ENCODE peak calls at places on chromosomes 7 and 10, in seven cellular contexts. One of them, this sample, is unnamed.

GRCh38 chr10:29734980-29735627 is 100.3 kb upstream of the SVIL start:
- DNase-seq in small intestine: peak; percentile 61
- DNase-seq in heart right ventricle: peak; percentile 78
- DNase-seq in PC-9: peak; percentile 47
- DNase-seq in ovary: peak; percentile 66
- DNase-seq in right cardiac atrium: peak; percentile 91
- DNase-seq in lower lobe of right lung: peak; percentile 89
- DNase-seq in this sample: peak; percentile 69

GRCh38 chr7:70338061-70338460 is 739.8 kb downstream of the AUTS2 start:
- DNase-seq in lower lobe of right lung: no peak
- DNase-seq in right cardiac atrium: no peak
- DNase-seq in small intestine: no peak
- DNase-seq in heart right ventricle: no peak
- DNase-seq in PC-9: no peak
- DNase-seq in ovary: no peak
- DNase-seq in this sample: no peak

GRCh38 chr10:101768791-101769170 is 7.1 kb downstream of the FGF8 start:
- DNase-seq in right cardiac atrium: no peak
- DNase-seq in PC-9: no peak
- DNase-seq in heart right ventricle: no peak
- DNase-seq in ovary: no peak
- DNase-seq in lower lobe of right lung: no peak
- DNase-seq in small intestine: no peak
- DNase-seq in this sample: no peak

GRCh38 chr10:22461891-22462290 is 116.6 kb downstream of the SPAG6 start:
- DNase-seq in PC-9: no peak
- DNase-seq in ovary: no peak
- DNase-seq in right cardiac atrium: no peak
- DNase-seq in lower lobe of right lung: no peak
- DNase-seq in small intestine: no peak
- DNase-seq in heart right ventricle: no peak
- DNase-seq in this sample: no peak

GRCh38 chr7:128911441-128912031 is 1.0 kb upstream of the KCP start:
- DNase-seq in small intestine: no peak
- DNase-seq in right cardiac atrium: peak; percentile 69
- DNase-seq in lower lobe of right lung: no peak
- DNase-seq in heart right ventricle: peak; percentile 29
- DNase-seq in ovary: no peak
- DNase-seq in PC-9: no peak
- DNase-seq in this sample: no peak

GRCh38 chr7:158595068-158595467 is 7.4 kb upstream of the PTPRN2 start:
- DNase-seq in ovary: no peak
- DNase-seq in lower lobe of right lung: no peak
- DNase-seq in PC-9: no peak
- DNase-seq in small intestine: no peak
- DNase-seq in right cardiac atrium: no peak
- DNase-seq in heart right ventricle: no peak
- DNase-seq in this sample: no peak

GRCh38 chr7:111012799-111013675 is 77.9 kb upstream of the LRRN3 start:
- DNase-seq in PC-9: no peak
- DNase-seq in small intestine: peak; percentile 28
- DNase-seq in lower lobe of right lung: peak; percentile 45
- DNase-seq in right cardiac atrium: no peak
- DNase-seq in heart right ventricle: no peak
- DNase-seq in ovary: no peak
- DNase-seq in this sample: no peak

GRCh38 chr7:66921396-66921917 is 432 bp downstream of the TMEM248 start:
- DNase-seq in PC-9: no peak
- DNase-seq in right cardiac atrium: peak; percentile 68
- DNase-seq in ovary: peak; percentile 63
- DNase-seq in lower lobe of right lung: no peak
- DNase-seq in small intestine: no peak
- DNase-seq in heart right ventricle: peak; percentile 58
- DNase-seq in this sample: no peak

GRCh38 chr7:109387530-109387929 is 817.9 kb downstream of the DNAJB9 start:
- DNase-seq in small intestine: no peak
- DNase-seq in ovary: no peak
- DNase-seq in PC-9: no peak
- DNase-seq in heart right ventricle: no peak
- DNase-seq in lower lobe of right lung: no peak
- DNase-seq in right cardiac atrium: peak; percentile 41
- DNase-seq in this sample: no peak

GRCh38 chr10:86556933-86557649 is 35.5 kb upstream of the WAPL start:
- DNase-seq in lower lobe of right lung: no peak
- DNase-seq in heart right ventricle: no peak
- DNase-seq in right cardiac atrium: no peak
- DNase-seq in small intestine: no peak
- DNase-seq in ovary: no peak
- DNase-seq in PC-9: no peak
- DNase-seq in this sample: no peak

GRCh38 chr7:24922099-24922773 is 57.7 kb downstream of the OSBPL3 start:
- DNase-seq in PC-9: no peak
- DNase-seq in heart right ventricle: no peak
- DNase-seq in lower lobe of right lung: no peak
- DNase-seq in small intestine: no peak
- DNase-seq in ovary: no peak
- DNase-seq in right cardiac atrium: no peak
- DNase-seq in this sample: no peak

GRCh38 chr10:62655337-62655994 is 149.1 kb upstream of the ADO start:
- DNase-seq in lower lobe of right lung: no peak
- DNase-seq in right cardiac atrium: no peak
- DNase-seq in small intestine: no peak
- DNase-seq in ovary: no peak
- DNase-seq in heart right ventricle: no peak
- DNase-seq in PC-9: no peak
- DNase-seq in this sample: no peak
- H3K4me1 ChIP-seq in lower lobe of right lung: no peaks in the 10 kb centered on the region
- H3K4me1 ChIP-seq in right cardiac atrium: no peaks in the 10 kb centered on the region
- H3K4me1 ChIP-seq in small intestine: no peaks in the 10 kb centered on the region
- H3K4me1 ChIP-seq in ovary: no peaks in the 10 kb centered on the region
- H3K4me1 ChIP-seq in heart right ventricle: no peaks in the 10 kb centered on the region
- H3K4me1 ChIP-seq in PC-9: no peaks in the 10 kb centered on the region
- H3K4me1 ChIP-seq in this sample: no peaks in the 10 kb centered on the region

GRCh38 chr7:78127009-78127408 is 328.4 kb downstream of the PHTF2 start:
- DNase-seq in heart right ventricle: no peak
- DNase-seq in right cardiac atrium: no peak
- DNase-seq in lower lobe of right lung: no peak
- DNase-seq in ovary: no peak
- DNase-seq in small intestine: no peak
- DNase-seq in PC-9: no peak
- DNase-seq in this sample: no peak
- H3K4me1 ChIP-seq in heart right ventricle: no peaks in the 10 kb centered on the region
- H3K4me1 ChIP-seq in right cardiac atrium: no peaks in the 10 kb centered on the region
- H3K4me1 ChIP-seq in lower lobe of right lung: no peaks in the 10 kb centered on the region
- H3K4me1 ChIP-seq in ovary: no peaks in the 10 kb centered on the region
- H3K4me1 ChIP-seq in small intestine: no peaks in the 10 kb centered on the region
- H3K4me1 ChIP-seq in PC-9: no peaks in the 10 kb centered on the region
- H3K4me1 ChIP-seq in this sample: no peaks in the 10 kb centered on the region

DNA sequence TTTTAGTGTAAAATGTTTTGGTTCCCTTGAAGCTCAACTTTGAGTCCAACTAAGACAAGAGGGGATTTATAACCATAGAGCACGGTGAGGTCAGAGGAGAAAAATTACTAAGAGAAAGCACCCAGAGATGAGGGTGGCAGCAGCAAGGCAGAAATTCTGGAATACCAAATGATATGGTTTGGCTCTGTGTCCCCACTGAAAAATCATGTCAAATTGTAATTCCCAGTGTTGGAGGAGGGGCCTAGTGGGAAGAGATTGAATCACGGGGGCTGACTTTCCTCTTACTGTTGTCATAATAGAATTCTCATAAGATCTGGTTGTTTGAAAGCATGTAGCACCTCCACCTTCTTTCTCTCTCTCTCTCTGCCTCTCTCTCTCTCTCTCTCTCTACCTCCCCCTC is 19.4 kb upstream of the AKR1C1 start:
- DNase-seq in PC-9: no peak
- DNase-seq in heart right ventricle: no peak
- DNase-seq in small intestine: no peak
- DNase-seq in ovary: no peak
- DNase-seq in lower lobe of right lung: no peak
- DNase-seq in right cardiac atrium: no peak
- DNase-seq in this sample: no peak
- H3K4me1 ChIP-seq in PC-9: peaks cover 90% of the 10 kb centered on the region
- H3K4me1 ChIP-seq in heart right ventricle: peaks cover 34% of the 10 kb centered on the region
- H3K4me1 ChIP-seq in small intestine: peaks cover 1% of the 10 kb centered on the region
- H3K4me1 ChIP-seq in ovary: peaks cover 4% of the 10 kb centered on the region
- H3K4me1 ChIP-seq in lower lobe of right lung: peaks cover 37% of the 10 kb centered on the region
- H3K4me1 ChIP-seq in right cardiac atrium: no peaks in the 10 kb centered on the region
- H3K4me1 ChIP-seq in this sample: peaks cover 40% of the 10 kb centered on the region

GRCh38 chr7:10998984-10999757 is 25.5 kb downstream of the PHF14 start:
- DNase-seq in heart right ventricle: no peak
- DNase-seq in right cardiac atrium: no peak
- DNase-seq in small intestine: no peak
- DNase-seq in PC-9: no peak
- DNase-seq in ovary: no peak
- DNase-seq in lower lobe of right lung: no peak
- DNase-seq in this sample: no peak
- H3K4me1 ChIP-seq in heart right ventricle: no peaks in the 10 kb centered on the region
- H3K4me1 ChIP-seq in right cardiac atrium: no peaks in the 10 kb centered on the region
- H3K4me1 ChIP-seq in small intestine: no peaks in the 10 kb centered on the region
- H3K4me1 ChIP-seq in PC-9: no peaks in the 10 kb centered on the region
- H3K4me1 ChIP-seq in ovary: no peaks in the 10 kb centered on the region
- H3K4me1 ChIP-seq in lower lobe of right lung: no peaks in the 10 kb centered on the region
- H3K4me1 ChIP-seq in this sample: no peaks in the 10 kb centered on the region

GRCh38 chr10:11177926-11178453 is 160.3 kb downstream of the CELF2 start:
- DNase-seq in small intestine: no peak
- DNase-seq in PC-9: no peak
- DNase-seq in ovary: no peak
- DNase-seq in right cardiac atrium: peak; percentile 71
- DNase-seq in heart right ventricle: no peak
- DNase-seq in lower lobe of right lung: peak; percentile 51
- DNase-seq in this sample: no peak

GRCh38 chr10:11179231-11180105 is 161.8 kb downstream of the CELF2 start:
- DNase-seq in right cardiac atrium: no peak
- DNase-seq in small intestine: no peak
- DNase-seq in heart right ventricle: no peak
- DNase-seq in ovary: no peak
- DNase-seq in lower lobe of right lung: no peak
- DNase-seq in PC-9: no peak
- DNase-seq in this sample: no peak

GRCh38 chr10:11178606-11179221 is 161.0 kb downstream of the CELF2 start:
- DNase-seq in PC-9: no peak
- DNase-seq in right cardiac atrium: peak; percentile 83
- DNase-seq in lower lobe of right lung: peak; percentile 61
- DNase-seq in heart right ventricle: peak; percentile 61
- DNase-seq in small intestine: peak; percentile 71
- DNase-seq in ovary: no peak
- DNase-seq in this sample: no peak

GRCh38 chr10:11175823-11176243 is 158.2 kb downstream of the CELF2 start:
- DNase-seq in small intestine: peak; percentile 23
- DNase-seq in lower lobe of right lung: no peak
- DNase-seq in right cardiac atrium: no peak
- DNase-seq in ovary: no peak
- DNase-seq in PC-9: no peak
- DNase-seq in heart right ventricle: no peak
- DNase-seq in this sample: no peak

GRCh38 chr10:11176746-11177145 is 159.1 kb downstream of the CELF2 start:
- DNase-seq in PC-9: no peak
- DNase-seq in ovary: no peak
- DNase-seq in right cardiac atrium: no peak
- DNase-seq in heart right ventricle: no peak
- DNase-seq in lower lobe of right lung: no peak
- DNase-seq in small intestine: peak; percentile 44
- DNase-seq in this sample: no peak
- H3K4me1 ChIP-seq in PC-9: no peaks in the 10 kb centered on the region
- H3K4me1 ChIP-seq in ovary: peaks cover 13% of the 10 kb centered on the region
- H3K4me1 ChIP-seq in right cardiac atrium: peaks cover 13% of the 10 kb centered on the region
- H3K4me1 ChIP-seq in heart right ventricle: peaks cover 91% of the 10 kb centered on the region
- H3K4me1 ChIP-seq in lower lobe of right lung: peaks cover 88% of the 10 kb centered on the region
- H3K4me1 ChIP-seq in small intestine: no peaks in the 10 kb centered on the region
- H3K4me1 ChIP-seq in this sample: peaks cover 36% of the 10 kb centered on the region

DNA sequence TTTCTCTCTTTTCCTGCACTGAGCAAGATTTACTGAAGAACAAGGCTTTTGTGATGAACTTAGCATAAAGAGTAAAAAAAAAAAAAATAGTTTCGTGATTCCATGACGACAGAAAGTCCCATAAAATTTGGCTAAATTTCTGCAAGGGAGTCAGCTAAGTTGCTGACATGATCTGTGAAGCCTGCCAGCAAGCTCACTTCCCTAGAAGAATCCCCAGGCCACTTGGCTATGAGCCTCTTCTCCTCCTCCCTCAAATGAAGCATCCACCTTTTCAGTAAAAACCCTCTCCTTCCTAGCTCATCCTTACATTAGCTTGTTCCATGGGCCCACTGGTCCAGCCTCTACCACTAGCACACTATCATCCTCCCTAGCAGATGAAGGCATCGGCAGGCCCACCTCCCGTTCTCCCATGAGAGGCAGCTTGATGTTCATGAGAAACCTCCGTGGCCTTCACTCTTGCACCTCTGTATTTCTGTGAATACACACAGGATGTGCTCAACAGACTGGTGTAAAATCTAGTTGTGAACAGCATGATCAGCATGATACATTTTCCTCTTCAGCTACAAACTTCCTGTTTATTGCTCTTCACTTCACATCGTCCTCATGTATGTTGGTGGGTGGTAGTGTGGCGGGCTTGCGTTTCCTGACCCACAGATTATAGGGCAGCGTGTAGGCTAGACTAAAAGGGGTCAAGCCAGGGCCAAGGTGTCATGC is 30.9 kb downstream of the GIMAP8 start:
- DNase-seq in lower lobe of right lung: no peak
- DNase-seq in PC-9: no peak
- DNase-seq in heart right ventricle: no peak
- DNase-seq in right cardiac atrium: no peak
- DNase-seq in ovary: no peak
- DNase-seq in small intestine: peak; percentile 57
- DNase-seq in this sample: no peak
- H3K4me1 ChIP-seq in lower lobe of right lung: peaks cover 59% of the 10 kb centered on the region
- H3K4me1 ChIP-seq in PC-9: no peaks in the 10 kb centered on the region
- H3K4me1 ChIP-seq in heart right ventricle: peaks cover 86% of the 10 kb centered on the region
- H3K4me1 ChIP-seq in right cardiac atrium: peaks cover 7% of the 10 kb centered on the region
- H3K4me1 ChIP-seq in ovary: no peaks in the 10 kb centered on the region
- H3K4me1 ChIP-seq in small intestine: no peaks in the 10 kb centered on the region
- H3K4me1 ChIP-seq in this sample: no peaks in the 10 kb centered on the region

DNA sequence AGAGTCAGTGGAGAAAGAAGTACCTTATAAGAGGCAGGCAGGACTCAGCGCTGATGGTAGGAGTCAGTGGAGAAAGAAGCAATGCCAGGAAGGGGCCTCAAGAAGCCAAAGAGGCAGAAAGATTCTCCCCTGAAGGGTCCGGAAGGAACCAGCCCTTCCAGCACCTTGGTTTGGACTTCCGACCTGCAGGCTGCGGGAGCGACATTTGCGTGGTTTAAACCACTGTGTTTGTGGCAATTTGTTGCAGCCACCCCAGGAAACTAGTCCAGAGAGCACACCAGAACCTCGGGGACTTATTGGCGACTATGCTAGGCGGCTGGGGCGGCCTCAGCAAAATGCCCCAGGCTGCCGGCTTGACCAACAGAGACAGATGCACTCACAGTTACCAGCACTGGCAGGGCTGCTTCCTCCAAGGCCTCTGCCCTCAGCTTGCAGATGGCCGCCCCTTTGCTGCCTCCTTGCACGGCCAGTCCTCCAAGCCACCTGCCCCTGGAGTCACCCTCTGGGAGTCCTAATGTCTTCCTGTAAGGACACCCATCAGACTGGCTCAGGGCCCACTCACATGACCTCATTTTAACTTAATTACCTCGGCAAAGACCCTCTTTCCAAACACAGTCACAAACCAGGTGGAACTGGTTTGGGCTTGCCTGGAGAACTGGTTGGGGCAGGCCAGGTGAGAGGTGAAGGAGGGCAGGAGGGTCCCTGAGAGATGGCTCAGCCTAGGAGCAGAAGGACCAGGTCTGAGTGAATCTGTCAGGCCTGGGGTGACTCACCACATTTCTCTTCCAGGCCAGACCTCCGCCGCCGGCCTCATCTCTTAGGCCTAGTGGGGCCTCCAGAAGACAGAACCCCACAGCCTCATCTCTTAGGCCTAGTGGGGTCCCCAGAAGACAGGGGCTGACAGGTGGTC is 26.1 kb downstream of the CALML3 start:
- DNase-seq in right cardiac atrium: no peak
- DNase-seq in small intestine: no peak
- DNase-seq in lower lobe of right lung: peak; percentile 41
- DNase-seq in PC-9: peak; percentile 85
- DNase-seq in ovary: no peak
- DNase-seq in heart right ventricle: no peak
- DNase-seq in this sample: no peak
- H3K4me1 ChIP-seq in right cardiac atrium: peaks cover 4% of the 10 kb centered on the region
- H3K4me1 ChIP-seq in small intestine: peaks cover 20% of the 10 kb centered on the region
- H3K4me1 ChIP-seq in lower lobe of right lung: peaks cover 46% of the 10 kb centered on the region
- H3K4me1 ChIP-seq in PC-9: peaks cover 84% of the 10 kb centered on the region
- H3K4me1 ChIP-seq in ovary: peaks cover 22% of the 10 kb centered on the region
- H3K4me1 ChIP-seq in heart right ventricle: peaks cover 40% of the 10 kb centered on the region
- H3K4me1 ChIP-seq in this sample: peaks cover 7% of the 10 kb centered on the region